ENCODE peak calls at places on chromosomes 4 and X, in seven cellular contexts. V is ovary, W is SJSA1, X is neural progenitor cell, I is mesenchymal stem cell, E is GM23338, B is lower lobe of right lung. M is an unnamed sample.
A peak's percentile ranks its signal among the peaks of the same experiment; 100 is the strongest.

GRCh38 chr4:155025762-155026457 is 182.5 kb upstream of the NPY2R start:
- DNase-seq in I (no peak), B (peak; percentile 47), X (peak; percentile 86), E (peak; percentile 96), V (no peak), W (no peak), M (no peak)

GRCh38 chr4:125268065-125268755 is 46.5 kb upstream of the FAT4 start:
- DNase-seq in X (peak; percentile 37), B (no peak), W (no peak), E (peak; percentile 39), I (peak; percentile 22), V (no peak), M (no peak)

GRCh38 chr4:93829531-93830089 is 1.1 kb downstream of the ATOH1 start:
- DNase-seq in V (no peak), B (no peak), X (peak; percentile 76), I (no peak), W (no peak), E (peak; percentile 66), M (no peak)

GRCh38 chr4:139988863-139989765 is 164.9 kb downstream of the MAML3 start:
- DNase-seq in B (no peak), W (peak; percentile 89), V (peak; percentile 74), E (peak; percentile 67), X (peak; percentile 34), I (peak; percentile 95), M (peak; percentile 34)

GRCh38 chrX:413322-414201 is 26.9 kb upstream of the PPP2R3B start:
- DNase-seq in B (no peak), I (peak; percentile 17), E (peak; percentile 81), V (no peak), X (peak; percentile 81), W (no peak), M (peak; percentile 63)

GRCh38 chr4:115145393-115146160 is 32.2 kb upstream of the NDST4 start:
- DNase-seq in E (no peak), X (no peak), W (no peak), I (no peak), V (no peak), B (no peak), M (no peak)

GRCh38 chr4:19455196-19455595 is 796.5 kb upstream of the SLIT2 start:
- DNase-seq in X (no peak), I (no peak), V (no peak), B (no peak), W (no peak), E (no peak), M (no peak)

GRCh38 chr4:173333658-173334084 is 487 bp downstream of the HMGB2 start:
- DNase-seq in E (peak; percentile 58), W (peak; percentile 61), X (peak; percentile 76), B (peak; percentile 77), I (no peak), V (peak; percentile 67), M (peak; percentile 78)

GRCh38 chr4:152961041-152961751 is 25.1 kb downstream of the FHDC1 start:
- DNase-seq in W (no peak), E (no peak), X (no peak), I (no peak), V (no peak), B (no peak), M (no peak)

GRCh38 chr4:139814285-139815015 is 148.8 kb downstream of the MGST2 start:
- DNase-seq in V (peak; percentile 47), I (peak; percentile 23), W (no peak), X (no peak), B (no peak), E (no peak), M (no peak)

GRCh38 chr4:38131371-38132139 is 171.4 kb downstream of the PTTG2 start:
- DNase-seq in W (no peak), I (peak; percentile 65), V (no peak), E (peak; percentile 80), B (no peak), X (peak; percentile 80), M (no peak)

GRCh38 chr4:140937866-140938265 is 181.7 kb upstream of the TBC1D9 start:
- DNase-seq in X (no peak), W (peak; percentile 75), V (no peak), B (no peak), E (no peak), I (peak; percentile 70), M (no peak)

GRCh38 chr4:143618811-143619210 is 81.7 kb downstream of the FREM3 start:
- DNase-seq in V (no peak), W (no peak), E (no peak), I (no peak), B (no peak), X (no peak), M (no peak)

GRCh38 chrX:133922390-133922772 is 63.0 kb downstream of the GPC3 start:
- DNase-seq in X (no peak), V (no peak), W (no peak), E (no peak), I (no peak), B (no peak), M (no peak)

GRCh38 chrX:37883196-37883595 is 35.8 kb upstream of the DYNLT3 start:
- DNase-seq in W (peak; percentile 39), X (no peak), I (peak; percentile 18), V (no peak), E (peak; percentile 13), B (no peak), M (no peak)

GRCh38 chr4:21964762-21965319 is 16.3 kb upstream of the KCNIP4 start:
- DNase-seq in W (no peak), I (no peak), V (no peak), E (no peak), X (no peak), B (no peak), M (no peak)

GRCh38 chr4:183611210-183611830 is 47.7 kb downstream of the RWDD4 start:
- DNase-seq in V (no peak), B (no peak), W (no peak), E (peak; percentile 14), X (no peak), I (no peak), M (no peak)

GRCh38 chrX:129523076-129524055 is at the start of gene SMARCA1:
- DNase-seq in B (peak; percentile 50), E (peak; percentile 62), V (peak; percentile 78), I (peak; percentile 79), W (peak; percentile 64), X (peak; percentile 76), M (peak; percentile 56)
- H3K27ac ChIP-seq in B (peak within 1 kb of the TSS; percentile 80), E (peak within 1 kb of the TSS; percentile 86), V (peak within 1 kb of the TSS; percentile 96), I (peak within 1 kb of the TSS; percentile 84), W (no peak within 1 kb of the TSS), X (peak within 1 kb of the TSS; percentile 94), M (peak within 1 kb of the TSS; percentile 87)

GRCh38 chrX:113399501-113400192 is 559.0 kb upstream of the AMOT start:
- DNase-seq in V (no peak), B (no peak), W (no peak), I (peak; percentile 55), X (no peak), E (no peak), M (no peak)
- H3K27me3 ChIP-seq in V (no peaks in the 10 kb centered on the region), B (no peaks in the 10 kb centered on the region), W (no peaks in the 10 kb centered on the region), I (peaks cover 11% of the 10 kb centered on the region), X (no peaks in the 10 kb centered on the region), E (no peaks in the 10 kb centered on the region), M (no peaks in the 10 kb centered on the region)

DNA sequence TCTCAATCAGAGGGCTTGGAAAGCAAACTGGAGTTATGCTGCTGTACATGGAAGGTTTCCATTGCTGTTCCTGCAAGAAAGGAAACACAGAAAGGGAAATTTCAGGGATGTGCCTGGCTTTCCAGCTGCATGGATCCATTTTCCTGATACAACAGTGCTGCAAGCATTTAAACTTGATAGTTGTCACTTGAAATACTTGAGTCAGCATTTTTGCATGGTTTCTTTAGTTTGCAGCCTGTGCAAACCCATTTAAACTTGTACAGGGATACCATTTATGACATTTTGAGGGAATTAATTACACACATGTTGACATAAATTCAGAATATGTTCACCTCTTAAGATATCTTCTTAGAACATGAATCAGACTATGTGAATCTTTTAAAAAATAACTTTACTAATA is 131.1 kb upstream of the RASGEF1B start:
- DNase-seq in W (no peak), X (no peak), B (no peak), I (no peak), E (no peak), V (no peak), M (no peak)
- H3K27ac ChIP-seq in W (no peak overlapping the region), X (no peak overlapping the region), B (no peak overlapping the region), I (no peak overlapping the region), E (no peak overlapping the region), V (no peak overlapping the region), M (no peak overlapping the region)

GRCh38 chr4:178423366-178423765 is 981.1 kb upstream of the AGA start:
- DNase-seq in X (no peak), I (no peak), E (no peak), B (no peak), V (no peak), W (no peak), M (no peak)
- H3K27me3 ChIP-seq in X (no peaks in the 10 kb centered on the region), I (no peaks in the 10 kb centered on the region), E (no peaks in the 10 kb centered on the region), B (no peaks in the 10 kb centered on the region), V (no peaks in the 10 kb centered on the region), W (no peaks in the 10 kb centered on the region), M (no peaks in the 10 kb centered on the region)

DNA sequence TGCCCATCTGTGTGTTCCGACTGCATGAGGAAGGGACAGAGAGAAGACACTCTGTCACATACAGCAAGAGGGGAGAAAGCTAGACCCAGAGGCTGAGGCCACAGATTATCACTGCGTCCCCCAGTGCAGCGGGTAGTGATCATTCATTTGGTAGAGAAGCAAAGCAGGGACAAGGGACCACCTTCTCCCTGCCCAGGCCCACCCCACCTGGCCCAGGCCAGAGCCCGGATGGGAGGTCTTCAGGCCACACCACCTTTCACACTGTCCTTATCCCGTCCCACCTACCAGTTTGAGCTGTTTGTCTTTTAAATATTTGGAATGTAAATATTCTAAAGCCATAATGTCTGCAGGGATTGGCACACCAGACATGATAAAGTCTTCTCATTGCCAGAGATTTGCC is 10.6 kb downstream of the TNIP2 start:
- DNase-seq in I (no peak), W (no peak), E (no peak), X (no peak), V (no peak), B (peak; percentile 3), M (no peak)
- H3K27ac ChIP-seq in I (no peak overlapping the region), W (peak overlapping the region; percentile 89), E (no peak overlapping the region), X (no peak overlapping the region), V (no peak overlapping the region), B (peak overlapping the region; percentile 31), M (peak overlapping the region; percentile 88)